ENCODE peak calls at places on chromosomes 4 and X, in five cellular contexts. B is heart right ventricle, N is sigmoid colon, R is hepatocyte, D is GM23338. Q is an unnamed sample.

GRCh38 chr4:48902266-48902665 is 4.3 kb downstream of the OCIAD2 start:
- DNase-seq in N (no peak), D (no peak), B (no peak), R (no peak), Q (no peak)

GRCh38 chr4:20487852-20488251 is 212.4 kb upstream of the PACRGL start:
- DNase-seq in B (no peak), N (no peak), R (no peak), D (no peak), Q (no peak)

GRCh38 chrX:65821721-65822496 is 154.5 kb downstream of the MSN start:
- DNase-seq in D (peak; percentile 50), N (no peak), R (no peak), B (peak; percentile 23), Q (peak; percentile 6)

GRCh38 chr4:4502694-4503311 is 39.0 kb downstream of the STX18 start:
- DNase-seq in B (no peak), D (no peak), N (no peak), R (no peak), Q (no peak)

GRCh38 chr4:77163636-77164035 is 6.6 kb downstream of the CCNG2 start:
- DNase-seq in N (no peak), D (no peak), B (no peak), R (no peak), Q (no peak)

GRCh38 chrX:11113731-11114130 is 2.6 kb downstream of the HCCS start:
- DNase-seq in D (no peak), B (no peak), N (no peak), R (no peak), Q (no peak)

GRCh38 chrX:16695079-16695676 is 17.3 kb downstream of the CTPS2 start:
- DNase-seq in B (peak; percentile 28), R (peak; percentile 77), D (peak; percentile 55), N (no peak), Q (peak; percentile 79)

GRCh38 chrX:134418317-134419113 is 41.5 kb upstream of the HPRT1 start:
- DNase-seq in D (no peak), B (no peak), R (no peak), N (no peak), Q (no peak)

GRCh38 chrX:70664726-70665125 is 220.1 kb downstream of the DLG3 start:
- DNase-seq in R (peak; percentile 35), B (no peak), D (peak; percentile 51), N (no peak), Q (peak; percentile 15)

GRCh38 chrX:10325606-10326005 is 168.8 kb downstream of the CLCN4 start:
- DNase-seq in N (no peak), D (no peak), B (no peak), R (no peak), Q (no peak)

GRCh38 chr4:150199056-150199455 is 120.8 kb downstream of the DCLK2 start:
- DNase-seq in N (no peak), D (no peak), B (no peak), R (no peak), Q (no peak)

GRCh38 chr4:15755321-15755750 is 22.8 kb upstream of the CD38 start:
- DNase-seq in R (no peak), D (no peak), N (no peak), B (no peak), Q (no peak)

GRCh38 chr4:675036-675804 is 878 bp downstream of the MYL5 start:
- DNase-seq in R (no peak), B (no peak), D (no peak), N (no peak), Q (no peak)

GRCh38 chr4:39365360-39365759 is 802 bp downstream of the RFC1 start:
- DNase-seq in B (no peak), R (no peak), D (no peak), N (no peak), Q (no peak)

GRCh38 chr4:663046-663437 is 11.0 kb downstream of the ATP5ME start:
- DNase-seq in N (no peak), R (no peak), D (no peak), B (no peak), Q (no peak)

GRCh38 chr4:74764119-74764518 is 30.2 kb downstream of the BTC start:
- DNase-seq in R (no peak), B (no peak), D (no peak), N (no peak), Q (no peak)
- H3K4me3 ChIP-seq in R (no peak overlapping the region), B (no peak overlapping the region), D (no peak overlapping the region), N (no peak overlapping the region), Q (no peak overlapping the region)

GRCh38 chr4:169795585-169795984 is 37.8 kb upstream of the HPF1 start:
- DNase-seq in R (no peak), D (peak; percentile 24), B (no peak), N (no peak), Q (no peak)

GRCh38 chr4:169791527-169792156 is 33.9 kb upstream of the HPF1 start:
- DNase-seq in B (peak; percentile 22), R (peak; percentile 78), N (no peak), D (peak; percentile 73), Q (peak; percentile 67)

GRCh38 chr4:169791064-169791463 is 33.3 kb upstream of the HPF1 start:
- DNase-seq in D (no peak), B (no peak), R (no peak), N (no peak), Q (no peak)
- H3K27me3 ChIP-seq in D (peaks cover 11% of the 10 kb centered on the region), B (peaks cover 20% of the 10 kb centered on the region), R (peaks cover 38% of the 10 kb centered on the region), N (peaks cover 57% of the 10 kb centered on the region), Q (peaks cover 14% of the 10 kb centered on the region)

DNA sequence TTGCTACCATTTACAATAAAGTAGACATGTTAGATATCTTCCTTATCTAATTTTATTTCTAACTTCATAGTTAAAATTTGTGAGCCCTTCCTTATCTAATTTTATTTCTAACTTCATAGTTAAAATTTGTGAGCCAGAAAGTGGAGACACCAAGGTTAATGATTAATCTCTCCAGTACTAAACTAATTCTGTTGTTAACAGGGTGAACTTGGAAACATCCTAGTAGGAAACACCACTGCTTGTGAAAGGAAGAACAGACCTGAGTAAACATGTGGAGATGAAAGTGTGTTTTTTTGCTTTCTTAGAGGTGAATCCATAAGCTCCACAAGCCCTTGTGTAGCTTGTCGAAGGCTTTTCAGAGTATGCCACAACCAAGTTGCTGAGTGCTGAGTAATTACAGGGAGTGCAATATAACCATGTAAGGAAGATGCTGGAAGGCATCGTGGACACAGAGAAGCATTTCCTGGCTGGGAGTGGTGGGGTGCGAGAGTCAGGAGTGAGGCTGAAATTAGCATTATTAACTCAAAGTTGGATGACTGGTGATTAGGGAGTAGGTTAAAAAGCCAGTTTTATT is 118.6 kb upstream of the NEIL3 start:
- DNase-seq in N (no peak), R (peak; percentile 6), D (peak; percentile 3), B (no peak), Q (no peak)
- H3K4me3 ChIP-seq in N (no peak overlapping the region), R (no peak overlapping the region), D (no peak overlapping the region), B (no peak overlapping the region), Q (no peak overlapping the region)

GRCh38 chrX:109619816-109620215 is 5.2 kb downstream of the KCNE5 start:
- DNase-seq in B (no peak), D (no peak), R (no peak), N (no peak), Q (no peak)
- H3K27me3 ChIP-seq in B (no peaks in the 10 kb centered on the region), D (peaks cover 4% of the 10 kb centered on the region), R (no peaks in the 10 kb centered on the region), N (no peaks in the 10 kb centered on the region), Q (peaks cover 9% of the 10 kb centered on the region)

DNA sequence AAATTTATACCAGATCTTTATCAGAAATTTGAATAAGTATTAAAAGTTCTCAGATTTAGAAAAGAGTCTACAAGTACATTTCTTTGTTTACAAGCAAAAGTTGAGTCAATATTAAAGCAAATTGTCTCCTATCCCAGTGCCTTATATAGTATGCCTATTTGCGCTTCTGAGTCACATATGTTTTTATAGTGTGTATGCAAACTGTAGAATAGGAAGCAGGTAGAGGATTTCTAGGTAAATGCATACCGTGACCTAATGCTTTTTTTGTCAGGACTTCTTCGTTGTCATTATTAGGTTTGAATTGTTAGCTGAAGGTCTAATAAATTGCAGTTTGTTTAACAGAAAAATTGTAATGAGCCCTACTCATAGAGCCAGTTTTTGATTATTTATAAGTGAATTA is 22.2 kb downstream of the CEP44 start:
- DNase-seq in R (no peak), N (no peak), B (no peak), D (no peak), Q (no peak)
- H3K4me3 ChIP-seq in R (no peak overlapping the region), N (no peak overlapping the region), B (no peak overlapping the region), D (no peak overlapping the region), Q (no peak overlapping the region)

GRCh38 chrX:31555506-31555905 is 483.7 kb upstream of the FTHL17 start:
- DNase-seq in D (no peak), R (no peak), N (no peak), B (no peak), Q (no peak)
- H3K27me3 ChIP-seq in D (no peaks in the 10 kb centered on the region), R (no peaks in the 10 kb centered on the region), N (no peaks in the 10 kb centered on the region), B (no peaks in the 10 kb centered on the region), Q (no peaks in the 10 kb centered on the region)

GRCh38 chrX:44889824-44890223 is 16.8 kb downstream of the KDM6A start:
- DNase-seq in D (no peak), N (no peak), R (no peak), B (no peak), Q (no peak)
- H3K4me3 ChIP-seq in D (no peak overlapping the region), N (no peak overlapping the region), R (no peak overlapping the region), B (no peak overlapping the region), Q (no peak overlapping the region)

DNA sequence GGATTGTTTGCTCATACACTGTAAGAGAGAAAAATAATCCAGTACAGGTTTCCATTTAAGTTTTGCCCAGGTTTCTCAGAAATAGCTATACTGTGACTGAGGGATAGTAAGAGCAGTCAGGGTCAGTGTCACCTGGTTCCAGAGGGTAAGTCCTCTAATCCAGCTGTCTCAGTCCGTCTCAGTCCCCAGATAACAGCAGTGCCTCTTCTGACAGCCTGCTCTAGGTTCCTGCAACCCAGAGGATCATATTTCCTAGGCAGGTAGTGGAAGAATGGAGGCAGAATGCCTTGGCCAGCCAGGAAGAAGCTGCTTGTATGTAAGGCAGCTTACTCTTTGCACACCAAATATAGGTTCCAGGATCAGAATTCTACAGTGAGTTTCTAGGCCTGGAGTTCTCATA is 22.6 kb upstream of the GNRHR start:
- DNase-seq in D (peak; percentile 35), N (no peak), B (no peak), R (no peak), Q (no peak)
- H3K27me3 ChIP-seq in D (no peaks in the 10 kb centered on the region), N (no peaks in the 10 kb centered on the region), B (no peaks in the 10 kb centered on the region), R (no peaks in the 10 kb centered on the region), Q (no peaks in the 10 kb centered on the region)

Q was measured in H7.